ENCODE peak calls at places on chromosomes 13 and 19, in nine cellular contexts. V is neural crest cell; Z is CD4-positive, alpha-beta T cell; K is astrocyte; M is HFFc6; I is epithelial cell of esophagus; R is ascending aorta; H is astrocyte of the spinal cord; G is tibial nerve. D is an unnamed sample.

GRCh38 chr13:26953273-26953672 is 192.7 kb upstream of the GPR12 start:
- DNase-seq in V (no peak), Z (no peak), K (no peak), M (no peak), I (no peak), R (no peak), H (no peak), G (no peak), D (no peak)

GRCh38 chr19:50333737-50334617 is 4.8 kb upstream of the KCNC3 start:
- DNase-seq in V (peak), Z (peak), K (peak), M (no peak), I (peak), R (no peak), H (no peak), G (peak), D (no peak)

GRCh38 chr13:110348309-110348625 is 41.2 kb downstream of the COL4A2 start:
- DNase-seq in V (no peak), Z (no peak), K (no peak), M (no peak), I (no peak), R (no peak), H (no peak), G (no peak), D (no peak)

GRCh38 chr19:461664-462551 is 1.1 kb upstream of the SHC2 start:
- DNase-seq in V (peak), Z (no peak), K (no peak), M (no peak), I (no peak), R (no peak), H (no peak), G (no peak), D (no peak)

GRCh38 chr19:13036366-13036976 is 41.2 kb downstream of the NFIX start:
- DNase-seq in V (no peak), Z (no peak), K (peak), M (peak), I (peak), R (no peak), H (peak), G (no peak), D (no peak)

GRCh38 chr13:32838985-32839384 is 177.2 kb upstream of the KL start:
- DNase-seq in V (no peak), Z (no peak), K (no peak), M (no peak), I (no peak), R (no peak), H (peak), G (no peak), D (no peak)

GRCh38 chr13:79741006-79741405 is 260.1 kb downstream of the NDFIP2 start:
- DNase-seq in V (no peak), Z (no peak), K (peak), M (peak), I (no peak), R (no peak), H (peak), G (no peak), D (no peak)

GRCh38 chr13:18628428-18628827 is 553.2 kb downstream of the TUBA3C start:
- DNase-seq in V (no peak), Z (no peak), K (no peak), M (no peak), I (no peak), R (no peak), H (no peak), G (no peak), D (no peak)

GRCh38 chr19:47157455-47158321 is 27.1 kb downstream of the SAE1 start:
- DNase-seq in V (peak), Z (peak), K (peak), M (peak), I (peak), R (no peak), H (peak), G (peak), D (no peak)

GRCh38 chr13:77779461-77780272 is 82.2 kb downstream of the SLAIN1 start:
- DNase-seq in V (peak), Z (no peak), K (peak), M (peak), I (peak), R (no peak), H (peak), G (peak), D (peak)

GRCh38 chr13:74134226-74134776 is at the start of gene KLF12:
- DNase-seq in V (peak), Z (peak), K (peak), M (peak), I (peak), R (peak), H (peak), G (peak), D (peak)

GRCh38 chr19:33248954-33249613 is 23.4 kb upstream of the SLC7A10 start:
- DNase-seq in V (no peak), Z (no peak), K (no peak), M (no peak), I (no peak), R (no peak), H (no peak), G (no peak), D (no peak)

GRCh38 chr19:18972301-18972831 is 31.3 kb upstream of the HOMER3 start:
- DNase-seq in V (no peak), Z (no peak), K (no peak), M (no peak), I (no peak), R (no peak), H (no peak), G (no peak), D (no peak)

GRCh38 chr13:104553156-104553555 is 1486.9 kb upstream of the SLC10A2 start:
- DNase-seq in V (no peak), Z (no peak), K (peak), M (no peak), I (no peak), R (no peak), H (peak), G (no peak), D (no peak)

GRCh38 chr19:47122359-47123335 is 8.0 kb upstream of the SAE1 start:
- DNase-seq in V (no peak), Z (no peak), K (peak), M (peak), I (peak), R (no peak), H (peak), G (no peak), D (no peak)

GRCh38 chr13:114096811-114097503 is 35.5 kb downstream of the RASA3 start:
- DNase-seq in V (no peak), Z (no peak), K (no peak), M (no peak), I (peak), R (no peak), H (no peak), G (no peak), D (no peak)
- TF ChIP-seq CTCF in V (no peak), Z (no peak), K (no peak), M (no peak), I (no peak), R (no peak), H (no peak), G (no peak), D (no peak)

GRCh38 chr13:30355405-30355741 is 48.0 kb upstream of the KATNAL1 start:
- DNase-seq in V (peak), Z (peak), K (no peak), M (no peak), I (peak), R (no peak), H (no peak), G (no peak), D (no peak)
- TF ChIP-seq CTCF in V (peak), Z (no peak), K (no peak), M (peak), I (peak), R (peak), H (peak), G (no peak), D (peak)

GRCh38 chr13:67192751-67193150 is 37.4 kb downstream of the PCDH9 start:
- DNase-seq in V (no peak), Z (no peak), K (no peak), M (no peak), I (no peak), R (no peak), H (no peak), G (no peak), D (no peak)
- TF ChIP-seq CTCF in V (no peak), Z (no peak), K (no peak), M (no peak), I (no peak), R (no peak), H (no peak), G (no peak), D (no peak)

GRCh38 chr19:49119411-49120324 is at the start of gene PPFIA3:
- DNase-seq in V (peak), Z (no peak), K (peak), M (peak), I (peak), R (no peak), H (peak), G (peak), D (no peak)
- TF ChIP-seq CTCF in V (no peak), Z (no peak), K (no peak), M (no peak), I (no peak), R (no peak), H (no peak), G (no peak), D (no peak)

DNA sequence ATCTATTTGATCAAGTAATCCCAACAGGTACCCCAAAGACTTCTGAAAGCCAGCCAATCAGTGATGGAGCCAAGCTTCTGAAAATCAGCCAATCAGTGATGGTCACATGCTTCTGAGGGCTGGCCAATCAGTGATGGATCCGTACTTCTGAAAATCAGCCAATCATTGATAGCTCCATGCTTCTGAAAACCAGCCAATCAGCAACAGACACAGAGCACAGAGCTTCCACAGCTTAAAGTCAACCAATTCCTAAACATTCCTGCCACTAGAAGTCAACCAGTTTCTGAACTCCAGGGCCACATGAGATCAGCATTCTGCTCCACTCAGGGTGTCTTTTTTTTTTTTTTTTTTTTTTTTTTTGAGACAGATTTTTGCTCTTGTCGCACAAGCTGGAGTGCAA is 8.2 kb upstream of the HSD17B14 start:
- DNase-seq in V (no peak), Z (no peak), K (peak), M (peak), I (peak), R (no peak), H (peak), G (no peak), D (peak)
- TF ChIP-seq CTCF in V (peak), Z (no peak), K (no peak), M (peak), I (peak), R (no peak), H (no peak), G (no peak), D (peak)

GRCh38 chr19:14119644-14120496 is 2.3 kb upstream of the PRKACA start:
- DNase-seq in V (no peak), Z (no peak), K (no peak), M (no peak), I (no peak), R (no peak), H (no peak), G (no peak), D (no peak)
- TF ChIP-seq CTCF in V (no peak), Z (no peak), K (no peak), M (no peak), I (no peak), R (no peak), H (no peak), G (no peak), D (no peak)

DNA sequence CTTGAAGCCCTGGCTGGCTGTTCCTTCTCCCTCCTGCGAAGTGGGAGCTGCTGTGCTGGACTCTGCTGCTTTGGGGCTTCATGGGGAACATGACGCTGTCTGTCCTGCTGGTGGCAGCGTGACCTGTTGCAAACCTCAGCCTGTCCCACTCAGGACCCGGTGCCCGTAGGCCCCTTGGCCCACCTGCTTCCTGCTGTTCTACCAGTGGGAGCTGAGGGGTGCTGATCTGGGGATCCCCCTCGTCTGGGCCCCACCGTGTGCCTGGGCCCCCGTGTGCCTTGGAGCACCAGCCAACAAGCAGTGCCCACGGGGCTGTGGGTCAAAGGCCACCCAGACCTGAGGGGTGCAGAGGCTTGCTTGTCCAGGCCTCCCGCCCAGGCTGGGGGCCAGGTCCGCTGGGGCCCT is 5.3 kb downstream of the SPPL2B start:
- DNase-seq in V (no peak), Z (no peak), K (no peak), M (no peak), I (no peak), R (no peak), H (no peak), G (no peak), D (no peak)
- TF ChIP-seq CTCF in V (no peak), Z (no peak), K (no peak), M (no peak), I (no peak), R (no peak), H (no peak), G (no peak), D (no peak)

GRCh38 chr13:84255226-84255625 is 373.0 kb upstream of the SLITRK1 start:
- DNase-seq in V (no peak), Z (no peak), K (no peak), M (no peak), I (no peak), R (no peak), H (no peak), G (no peak), D (no peak)
- TF ChIP-seq CTCF in V (no peak), Z (no peak), K (no peak), M (no peak), I (no peak), R (no peak), H (no peak), G (no peak), D (no peak)

GRCh38 chr19:10655457-10656312 is 1.5 kb downstream of the ILF3 start:
- DNase-seq in V (no peak), Z (no peak), K (peak), M (peak), I (peak), R (no peak), H (peak), G (no peak), D (no peak)
- TF ChIP-seq CTCF in V (no peak), Z (no peak), K (no peak), M (peak), I (peak), R (no peak), H (no peak), G (no peak), D (peak)